ENCODE peak calls at places on chromosomes 16 and 17, in ten cellular contexts. S is activated T-helper 2 cell treated with anti-CD3 and anti-CD28 coated beads, Interferon-gamma antibody, Interleukin-2, Interleukin-4, amounts not matched to agents 10 μg/mL and 5 μg/mL and 100 μg/mL, durations not matched to agents 14 hours and 24 hours and 36 hours; C is activated gamma-delta T cell treated with anti-CD3 and anti-CD28 coated beads, Interleukin-2, amount 50 U/mL, for 16 hours; M is T-helper 17 cell; U is dorsolateral prefrontal cortex; W is GDM1; N is naive thymus-derived CD4-positive, alpha-beta T cell; Q is mesenchymal stem cell; G is stimulated activated CD8-positive, alpha-beta memory T cell treated with anti-CD3 and anti-CD28 coated beads, Interleukin-4, amount 100 ng/mL, for 1 hour; B is CD4-positive, alpha-beta T cell. E is an unnamed sample.

GRCh38 chr16:17299790-17300189 is 171.0 kb downstream of the XYLT1 start:
- DNase-seq in S (no peak), C (no peak), M (no peak), U (no peak), W (no peak), N (no peak), Q (no peak), G (no peak), B (no peak), E (no peak)

GRCh38 chr17:70646673-70647072 is 477.3 kb downstream of the KCNJ2 start:
- DNase-seq in S (no peak), C (no peak), M (no peak), U (no peak), W (no peak), N (no peak), Q (no peak), G (no peak), B (no peak), E (no peak)

GRCh38 chr16:8173111-8173644 is 417.1 kb downstream of the TMEM114 start:
- DNase-seq in S (no peak), C (no peak), M (no peak), U (peak; percentile 64), W (peak; percentile 18), N (no peak), Q (peak; percentile 8), G (no peak), B (no peak), E (peak; percentile 64)

GRCh38 chr17:28240688-28241340 is 78.2 kb upstream of the TMEM97 start:
- DNase-seq in S (no peak), C (no peak), M (no peak), U (no peak), W (no peak), N (no peak), Q (no peak), G (no peak), B (no peak), E (no peak)

GRCh38 chr17:62627904-62628603 is 584 bp downstream of the MRC2 start:
- DNase-seq in S (no peak), C (no peak), M (no peak), U (no peak), W (peak; percentile 37), N (no peak), Q (peak; percentile 80), G (no peak), B (no peak), E (no peak)

GRCh38 chr17:49216953-49217650 is 6.6 kb downstream of the ABI3 start:
- DNase-seq in S (no peak), C (no peak), M (no peak), U (no peak), W (no peak), N (no peak), Q (no peak), G (no peak), B (no peak), E (peak; percentile 36)

GRCh38 chr17:8724451-8724850 is 20.2 kb downstream of the CCDC42 start:
- DNase-seq in S (no peak), C (no peak), M (no peak), U (no peak), W (no peak), N (no peak), Q (no peak), G (no peak), B (no peak), E (no peak)

GRCh38 chr17:65374966-65375365 is 186.5 kb downstream of the AXIN2 start:
- DNase-seq in S (no peak), C (no peak), M (no peak), U (no peak), W (no peak), N (no peak), Q (no peak), G (no peak), B (no peak), E (no peak)

GRCh38 chr16:11238272-11239202 is 17.5 kb downstream of the SOCS1 start:
- DNase-seq in S (no peak), C (no peak), M (no peak), U (no peak), W (no peak), N (no peak), Q (no peak), G (no peak), B (no peak), E (no peak)

GRCh38 chr17:6994118-6994598 is 1.7 kb upstream of the ALOX12 start:
- DNase-seq in S (no peak), C (no peak), M (no peak), U (no peak), W (no peak), N (no peak), Q (no peak), G (no peak), B (no peak), E (no peak)

GRCh38 chr17:76718516-76718915 is 7.8 kb upstream of the MXRA7 start:
- DNase-seq in S (no peak), C (no peak), M (no peak), U (no peak), W (no peak), N (no peak), Q (no peak), G (no peak), B (no peak), E (no peak)

GRCh38 chr16:57194512-57194911 is 8.4 kb downstream of the RSPRY1 start:
- DNase-seq in S (no peak), C (no peak), M (no peak), U (no peak), W (no peak), N (no peak), Q (peak; percentile 95), G (no peak), B (no peak), E (no peak)

GRCh38 chr16:48235556-48236136 is 8.5 kb upstream of the LONP2 start:
- DNase-seq in S (no peak), C (no peak), M (no peak), U (no peak), W (no peak), N (no peak), Q (peak; percentile 20), G (no peak), B (no peak), E (no peak)

GRCh38 chr17:59496178-59496577 is 69.2 kb upstream of the DHX40 start:
- DNase-seq in S (no peak), C (no peak), M (no peak), U (no peak), W (no peak), N (no peak), Q (no peak), G (no peak), B (no peak), E (no peak)

GRCh38 chr16:9761870-9762269 is 420.4 kb downstream of the GRIN2A start:
- DNase-seq in S (no peak), C (no peak), M (no peak), U (no peak), W (no peak), N (no peak), Q (no peak), G (no peak), B (no peak), E (no peak)

GRCh38 chr17:58829172-58829637 is 73.6 kb downstream of the PPM1E start:
- DNase-seq in S (no peak), C (no peak), M (no peak), U (no peak), W (no peak), N (no peak), Q (no peak), G (no peak), B (no peak), E (no peak)

GRCh38 chr17:70134042-70134441 is 35.3 kb upstream of the KCNJ2 start:
- DNase-seq in S (no peak), C (no peak), M (no peak), U (no peak), W (no peak), N (no peak), Q (no peak), G (no peak), B (no peak), E (no peak)

GRCh38 chr17:80104956-80105375 is 3.6 kb downstream of the GAA start:
- DNase-seq in S (no peak), C (no peak), M (no peak), U (no peak), W (no peak), N (no peak), Q (no peak), G (no peak), B (no peak), E (peak; percentile 72)

GRCh38 chr16:55255890-55256289 is 68.1 kb upstream of the IRX6 start:
- DNase-seq in S (no peak), C (no peak), M (no peak), U (no peak), W (no peak), N (no peak), Q (no peak), G (no peak), B (no peak), E (no peak)

GRCh38 chr16:873243-873661 is 72.7 kb upstream of the GNG13 start:
- DNase-seq in S (no peak), C (no peak), M (no peak), U (no peak), W (no peak), N (no peak), Q (no peak), G (no peak), B (no peak), E (peak; percentile 71)

GRCh38 chr16:51538707-51539604 is 387.9 kb upstream of the SALL1 start:
- DNase-seq in S (no peak), C (no peak), M (no peak), U (no peak), W (no peak), N (no peak), Q (peak; percentile 97), G (no peak), B (no peak), E (no peak)

E was measured in posterior cingulate gyrus.